ENCODE peak calls at places on chromosomes 4 and X, in four cellular contexts. V is cardiac fibroblast, P is A673, S is neural crest cell. U is an unnamed sample.

GRCh38 chr4:182015893-182016292 is 227.3 kb upstream of the TENM3 start:
- DNase-seq in V (no peak), P (peak), S (no peak), U (peak)

GRCh38 chr4:37885496-37885895 is 5.4 kb upstream of the TBC1D1 start:
- DNase-seq in V (peak), P (no peak), S (no peak), U (no peak)

GRCh38 chr4:159014896-159015295 is 88.0 kb upstream of the RAPGEF2 start:
- DNase-seq in V (no peak), P (no peak), S (no peak), U (no peak)

GRCh38 chr4:68021185-68021584 is 57.9 kb upstream of the TMPRSS11A start:
- DNase-seq in V (no peak), P (no peak), S (no peak), U (peak)

GRCh38 chr4:37685211-37685725 is 908 bp downstream of the RELL1 start:
- DNase-seq in V (peak), P (peak), S (no peak), U (peak)

GRCh38 chr4:140238353-140239041 is 84.5 kb upstream of the MAML3 start:
- DNase-seq in V (peak), P (peak), S (peak), U (peak)

GRCh38 chr4:68368566-68369473 is 18.9 kb upstream of the YTHDC1 start:
- DNase-seq in V (peak), P (no peak), S (no peak), U (peak)

GRCh38 chr4:48641401-48641800 is 138.7 kb downstream of the FRYL start:
- DNase-seq in V (no peak), P (no peak), S (no peak), U (no peak)

GRCh38 chr4:5989236-5990225 is 28.7 kb downstream of the C4orf50 start:
- DNase-seq in V (no peak), P (no peak), S (no peak), U (no peak)

GRCh38 chrX:75997692-75998091 is 175.2 kb upstream of the PBDC1 start:
- DNase-seq in V (no peak), P (no peak), S (no peak), U (no peak)

GRCh38 chr4:5558502-5558901 is 149.9 kb downstream of the EVC2 start:
- DNase-seq in V (no peak), P (no peak), S (no peak), U (no peak)

GRCh38 chr4:5142726-5143125 is 91.4 kb downstream of the STK32B start:
- DNase-seq in V (peak), P (peak), S (no peak), U (peak)

GRCh38 chr4:10593130-10593529 is 91.4 kb downstream of the CLNK start:
- DNase-seq in V (no peak), P (no peak), S (no peak), U (no peak)

DNA sequence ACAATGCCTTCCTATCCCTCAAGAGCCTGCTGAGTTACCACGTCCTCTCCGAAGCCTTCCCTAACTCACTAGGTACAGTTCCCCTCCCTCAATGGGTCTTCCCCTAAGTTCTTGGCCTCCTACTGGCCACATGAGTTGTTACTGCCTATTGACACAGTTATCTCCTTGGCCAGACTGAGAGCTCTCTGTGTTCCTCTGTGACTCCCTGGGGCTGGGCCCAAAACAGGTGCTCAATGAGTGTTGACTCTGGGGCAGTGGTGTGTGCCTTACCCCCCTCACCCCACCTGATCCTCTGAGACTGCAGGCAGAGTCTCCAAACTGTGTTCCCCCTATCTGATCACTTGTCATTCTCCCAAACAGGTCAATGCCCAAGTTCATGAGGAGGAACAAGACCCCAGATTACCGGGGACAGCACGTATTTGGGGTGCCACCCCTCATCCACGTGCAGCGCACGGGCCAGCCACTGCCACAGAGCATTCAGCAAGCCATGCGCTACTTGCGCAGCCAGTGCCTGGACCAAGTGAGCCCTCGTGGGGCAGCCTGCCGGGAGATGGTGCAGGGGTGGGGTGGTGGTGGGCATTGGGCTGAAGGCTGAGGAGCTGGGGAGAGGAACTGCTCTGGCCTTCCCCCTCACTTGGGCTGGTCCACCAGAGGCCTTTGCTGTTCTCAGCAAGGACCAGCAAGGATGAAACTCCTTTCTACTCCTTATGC is 72.6 kb downstream of the STARD8 start:
- DNase-seq in V (no peak), P (peak), S (no peak), U (no peak)
- TF ChIP-seq CTCF in V (peak), P (peak), S (peak), U (peak)

GRCh38 chr4:17889692-17890091 is 78.9 kb downstream of the NCAPG start:
- DNase-seq in V (no peak), P (no peak), S (no peak), U (no peak)
- TF ChIP-seq CTCF in V (no peak), P (no peak), S (no peak), U (no peak)

GRCh38 chr4:14744346-14744745 is 257.9 kb upstream of the CPEB2 start:
- DNase-seq in V (no peak), P (peak), S (no peak), U (no peak)

GRCh38 chr4:14752341-14753046 is 249.8 kb upstream of the CPEB2 start:
- DNase-seq in V (no peak), P (no peak), S (no peak), U (no peak)

DNA sequence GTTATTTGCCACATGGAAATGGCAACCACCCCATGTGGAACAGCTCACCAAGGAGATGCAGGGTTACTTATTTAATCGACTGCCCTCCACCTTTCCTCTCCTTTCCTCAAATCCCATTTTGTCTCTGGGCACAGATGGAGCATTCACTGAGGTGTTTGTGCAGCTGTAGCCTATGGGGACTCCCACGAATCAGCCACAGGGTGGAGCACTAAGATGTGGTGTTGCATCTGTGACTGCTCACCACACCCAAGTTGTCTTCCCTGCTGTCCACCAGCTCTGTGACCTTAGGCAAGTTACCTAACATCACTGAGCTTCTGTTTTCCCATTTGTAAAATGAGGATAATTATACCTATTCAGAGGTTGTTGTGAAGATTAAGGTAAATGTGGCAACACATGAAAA is 252.4 kb upstream of the CPEB2 start:
- DNase-seq in V (peak), P (peak), S (no peak), U (no peak)
- TF ChIP-seq CTCF in V (peak), P (peak), S (peak), U (no peak)

GRCh38 chr4:153344131-153345010 is at the start of gene MND1:
- DNase-seq in V (peak), P (peak), S (peak), U (peak)

GRCh38 chr4:153347117-153347516 is 2.6 kb downstream of the MND1 start:
- DNase-seq in V (no peak), P (no peak), S (no peak), U (no peak)

GRCh38 chr4:153346031-153346430 is 1.5 kb downstream of the MND1 start:
- DNase-seq in V (no peak), P (peak), S (no peak), U (no peak)

GRCh38 chr4:153346563-153346962 is 2.1 kb downstream of the MND1 start:
- DNase-seq in V (peak), P (peak), S (no peak), U (no peak)

DNA sequence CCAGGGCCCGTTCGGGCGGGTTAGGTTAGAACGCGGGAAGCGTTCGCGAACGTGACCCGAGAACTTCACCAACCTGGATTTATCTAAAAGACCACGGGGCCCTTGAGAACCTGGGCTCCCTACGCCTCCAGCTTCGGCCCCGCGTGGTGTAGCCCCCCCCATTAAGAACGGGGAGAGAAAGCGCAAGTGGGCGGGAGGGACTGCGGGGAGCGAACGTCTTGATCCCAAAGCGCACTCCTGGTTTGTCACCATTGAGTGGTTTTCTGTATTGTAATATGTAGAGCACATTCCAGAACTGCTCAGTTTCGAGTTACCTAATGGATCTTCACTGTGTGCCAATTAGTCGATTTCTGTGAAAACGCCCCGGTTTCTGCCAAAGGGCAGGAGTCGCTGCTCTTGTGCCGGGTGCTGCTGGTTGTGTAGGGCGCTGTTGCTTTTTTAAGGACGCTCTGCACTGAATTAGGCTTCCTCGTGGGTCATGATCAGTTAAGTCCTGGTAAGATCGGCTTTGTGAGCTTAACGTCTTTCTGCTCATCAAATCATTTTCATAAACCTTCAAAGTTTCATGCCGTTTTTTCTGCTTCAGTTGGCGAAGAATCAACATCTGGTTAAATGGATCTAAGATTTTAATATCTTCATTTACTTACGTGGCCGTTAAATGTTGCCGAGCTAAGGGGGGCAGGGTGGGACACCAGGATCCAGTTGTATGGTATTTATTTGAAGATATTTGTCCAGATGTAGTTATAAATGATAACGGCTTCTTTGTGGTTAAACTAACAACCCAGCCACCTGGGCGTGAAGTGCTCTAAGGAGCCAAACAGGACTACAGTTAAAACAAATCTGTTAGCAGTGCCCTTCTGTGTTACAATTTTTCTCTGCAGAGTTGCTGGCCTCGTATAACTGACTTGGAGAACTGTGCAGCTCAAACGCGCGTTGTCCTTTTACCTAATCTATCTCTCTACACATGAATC is 808 bp downstream of the MND1 start:
- DNase-seq in V (peak), P (peak), S (peak), U (peak)
- TF ChIP-seq CTCF in V (no peak), P (peak), S (no peak), U (no peak)